ENCODE peak calls at places on chromosomes 13 and 19, in eight cellular contexts. L is AG09319, F is tibial nerve, U is fibroblast of lung, J is coronary artery, V is fibroblast of pulmonary artery, W is DND-41, K is GM23338. I is an unnamed sample.

GRCh38 chr19:39218230-39219007 is 14.4 kb upstream of the SYCN start:
- DNase-seq in V (no peak), K (no peak), U (no peak), L (no peak), F (no peak), W (no peak), J (no peak), I (no peak)

GRCh38 chr19:3823345-3823704 is 37.1 kb upstream of the MATK start:
- DNase-seq in K (no peak), L (no peak), U (no peak), V (no peak), W (no peak), F (no peak), J (no peak), I (no peak)

GRCh38 chr13:113726961-113727411 is 32.0 kb upstream of the TMEM255B start:
- DNase-seq in J (no peak), U (peak), F (no peak), V (no peak), L (no peak), K (no peak), W (no peak), I (no peak)

GRCh38 chr13:113216165-113217056 is 7.0 kb downstream of the CUL4A start:
- DNase-seq in L (no peak), F (no peak), V (peak), K (peak), J (no peak), W (no peak), U (peak), I (peak)

GRCh38 chr19:10686661-10687517 is 14.3 kb upstream of the QTRT1 start:
- DNase-seq in V (peak), K (no peak), W (no peak), U (peak), F (no peak), L (no peak), J (no peak), I (no peak)

GRCh38 chr13:112596220-112596619 is 8.3 kb upstream of the TUBGCP3 start:
- DNase-seq in V (no peak), L (no peak), U (no peak), W (no peak), J (no peak), F (no peak), K (no peak), I (no peak)

GRCh38 chr19:18450934-18451836 is 13.3 kb upstream of the ISYNA1 start:
- DNase-seq in K (peak), V (peak), U (peak), L (no peak), F (peak), J (no peak), W (peak), I (peak)

GRCh38 chr19:13583753-13584152 is 77.5 kb upstream of the CACNA1A start:
- DNase-seq in V (no peak), W (no peak), F (no peak), K (no peak), J (no peak), U (no peak), L (no peak), I (no peak)

GRCh38 chr13:111902726-111903125 is 164.2 kb upstream of the SOX1 start:
- DNase-seq in F (no peak), W (no peak), J (peak), L (no peak), V (no peak), K (no peak), U (no peak), I (peak)

GRCh38 chr13:24313449-24313848 is 4.1 kb downstream of the C1QTNF9 start:
- DNase-seq in V (peak), K (peak), F (no peak), W (no peak), L (no peak), J (no peak), U (peak), I (no peak)

GRCh38 chr13:83941669-83942335 is 59.5 kb upstream of the SLITRK1 start:
- DNase-seq in W (no peak), K (peak), J (no peak), L (no peak), V (no peak), F (no peak), U (no peak), I (no peak)

GRCh38 chr13:103833453-103833852 is 767.2 kb upstream of the SLC10A2 start:
- DNase-seq in K (no peak), J (no peak), U (no peak), W (no peak), V (no peak), F (no peak), L (no peak), I (no peak)

GRCh38 chr13:48216204-48216711 is 16.7 kb upstream of the ITM2B start:
- DNase-seq in W (no peak), F (no peak), K (peak), L (no peak), J (no peak), U (no peak), V (no peak), I (no peak)

GRCh38 chr13:99468971-99469545 is 32.2 kb upstream of the TM9SF2 start:
- DNase-seq in K (peak), F (no peak), J (no peak), U (no peak), V (peak), L (no peak), W (no peak), I (no peak)

GRCh38 chr13:81142306-81142999 is 801.5 kb upstream of the SPRY2 start:
- DNase-seq in F (no peak), L (no peak), W (no peak), V (no peak), K (peak), J (no peak), U (no peak), I (no peak)
- TF ChIP-seq CTCF in F (no peak), L (no peak), W (no peak), V (no peak), K (peak), J (no peak), U (no peak), I (no peak)

GRCh38 chr19:6363429-6363828 is 2.1 kb downstream of the CLPP start:
- DNase-seq in W (no peak), K (no peak), J (no peak), U (no peak), V (no peak), L (no peak), F (no peak), I (no peak)
- TF ChIP-seq CTCF in W (no peak), K (no peak), J (no peak), U (no peak), V (no peak), L (no peak), F (no peak), I (no peak)

GRCh38 chr13:107867701-107868661 is 347.4 kb downstream of the LIG4 start:
- DNase-seq in K (peak), W (no peak), V (peak), J (no peak), L (no peak), F (no peak), U (peak), I (peak)
- TF ChIP-seq CTCF in K (peak), W (no peak), V (peak), J (no peak), L (peak), F (no peak), U (peak), I (peak)

GRCh38 chr19:1776606-1777147 is 23.4 kb downstream of the ONECUT3 start:
- DNase-seq in W (no peak), F (no peak), V (no peak), K (no peak), U (no peak), L (no peak), J (no peak), I (no peak)

GRCh38 chr19:1773173-1773572 is 19.9 kb downstream of the ONECUT3 start:
- DNase-seq in F (no peak), U (no peak), V (peak), J (no peak), W (no peak), L (no peak), K (no peak), I (no peak)

GRCh38 chr19:1775951-1776605 is 22.8 kb downstream of the ONECUT3 start:
- DNase-seq in U (no peak), J (no peak), W (no peak), F (no peak), L (no peak), K (no peak), V (no peak), I (no peak)

GRCh38 chr19:1777149-1777548 is 23.8 kb downstream of the ONECUT3 start:
- DNase-seq in W (no peak), V (no peak), L (no peak), K (no peak), J (no peak), F (no peak), U (no peak), I (no peak)

GRCh38 chr19:1774999-1775772 is 21.9 kb downstream of the ONECUT3 start:
- DNase-seq in F (no peak), V (no peak), K (peak), L (no peak), W (peak), J (no peak), U (no peak), I (no peak)
- TF ChIP-seq CTCF in F (peak), V (peak), K (peak), L (peak), W (peak), J (no peak), U (peak), I (peak)

GRCh38 chr19:14683439-14683838 is 6.4 kb upstream of the ZNF333 start:
- DNase-seq in F (no peak), W (no peak), L (no peak), U (no peak), V (no peak), J (no peak), K (no peak), I (no peak)

GRCh38 chr19:14682084-14682483 is 7.4 kb upstream of the ADGRE3 start:
- DNase-seq in K (no peak), F (no peak), U (no peak), J (no peak), L (no peak), W (no peak), V (no peak), I (no peak)

GRCh38 chr19:14689598-14690503 is at the start of gene ZNF333:
- DNase-seq in K (peak), U (peak), V (peak), F (peak), L (peak), J (peak), W (peak), I (peak)

GRCh38 chr19:14686411-14686810 is 3.4 kb upstream of the ZNF333 start:
- DNase-seq in K (peak), V (peak), J (no peak), W (peak), U (peak), L (no peak), F (no peak), I (no peak)
- TF ChIP-seq CTCF in K (peak), V (peak), J (no peak), W (peak), U (peak), L (no peak), F (peak), I (peak)